ENCODE peak calls at places on chromosomes 7 and 10, in six cellular contexts. Z, M, Y, D, H and P are unnamed samples.
A peak's percentile ranks its signal among the peaks of the same experiment; 100 is the strongest.

GRCh38 chr7:95927781-95928180 is 155.4 kb downstream of the DYNC1I1 start:
- DNase-seq in Z (peak; percentile 32), M (no peak), Y (no peak), D (no peak), H (no peak), P (no peak)

GRCh38 chr10:35356725-35357092 is 20.4 kb downstream of the CCNY start:
- DNase-seq in Z (no peak), M (no peak), Y (no peak), D (no peak), H (no peak), P (no peak)

GRCh38 chr7:7681936-7682329 is 36.5 kb downstream of the RPA3 start:
- DNase-seq in Z (no peak), M (no peak), Y (no peak), D (no peak), H (no peak), P (no peak)

GRCh38 chr10:124151466-124152095 is 58.2 kb upstream of the CHST15 start:
- DNase-seq in Z (no peak), M (peak; percentile 56), Y (no peak), D (no peak), H (no peak), P (no peak)

GRCh38 chr10:78859769-78860168 is 209.0 kb upstream of the ZMIZ1 start:
- DNase-seq in Z (no peak), M (no peak), Y (no peak), D (no peak), H (no peak), P (no peak)

GRCh38 chr7:80916770-80917681 is 1.8 kb downstream of the SEMA3C start:
- DNase-seq in Z (no peak), M (no peak), Y (no peak), D (no peak), H (no peak), P (no peak)

GRCh38 chr7:43248961-43249807 is 136.7 kb downstream of the HECW1 start:
- DNase-seq in Z (peak; percentile 50), M (no peak), Y (no peak), D (no peak), H (peak; percentile 28), P (peak; percentile 86)

GRCh38 chr7:128459394-128459878 is 3.8 kb downstream of the HILPDA start:
- DNase-seq in Z (peak; percentile 71), M (no peak), Y (peak; percentile 80), D (no peak), H (peak; percentile 72), P (peak; percentile 88)

GRCh38 chr7:100626530-100627237 is 14.3 kb downstream of the MOSPD3 start:
- DNase-seq in Z (peak; percentile 88), M (peak; percentile 95), Y (peak; percentile 92), D (peak; percentile 90), H (peak; percentile 84), P (peak; percentile 95)

GRCh38 chr7:133511708-133512107 is 258.8 kb downstream of the EXOC4 start:
- DNase-seq in Z (no peak), M (no peak), Y (no peak), D (no peak), H (no peak), P (no peak)

GRCh38 chr10:125639846-125640245 is 43.1 kb downstream of the TEX36 start:
- DNase-seq in Z (no peak), M (no peak), Y (no peak), D (no peak), H (no peak), P (no peak)

GRCh38 chr10:20596911-20597310 is 300.2 kb downstream of the NEBL start:
- DNase-seq in Z (no peak), M (no peak), Y (no peak), D (no peak), H (no peak), P (no peak)

GRCh38 chr7:139853576-139854511 is 24.8 kb downstream of the TBXAS1 start:
- DNase-seq in Z (peak; percentile 39), M (no peak), Y (peak; percentile 75), D (no peak), H (peak; percentile 71), P (peak; percentile 61)

GRCh38 chr7:7183061-7183832 is 903 bp downstream of the C1GALT1 start:
- DNase-seq in Z (peak; percentile 78), M (peak; percentile 94), Y (peak; percentile 54), D (peak; percentile 81), H (peak; percentile 82), P (no peak)

DNA sequence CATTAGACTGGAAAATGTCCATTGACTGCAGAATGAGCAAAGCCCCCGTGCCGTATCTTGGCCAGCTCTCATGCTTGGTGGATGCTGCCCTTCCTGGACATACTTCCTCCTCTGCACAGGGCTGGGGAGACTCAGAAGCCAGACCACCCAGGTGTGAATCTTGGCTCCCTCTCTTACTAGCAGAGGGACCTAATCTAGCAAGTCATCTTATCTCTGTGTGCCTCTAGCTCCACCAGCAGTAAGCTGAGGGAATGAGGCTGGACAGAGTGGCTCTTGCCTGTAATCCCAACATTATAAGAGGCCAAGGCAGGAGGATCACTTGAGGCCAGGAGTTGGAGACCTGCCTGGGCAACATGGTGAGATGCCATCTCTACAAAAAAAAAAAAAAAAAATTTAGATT is 173.8 kb upstream of the GHITM start:
- DNase-seq in Z (no peak), M (no peak), Y (no peak), D (no peak), H (no peak), P (no peak)
- TF ChIP-seq CTCF in Z (no peak), M (no peak), Y (no peak), D (no peak), H (no peak), P (no peak)

GRCh38 chr10:129465796-129466702 is 992 bp upstream of the MGMT start:
- DNase-seq in Z (no peak), M (peak; percentile 78), Y (no peak), D (no peak), H (no peak), P (no peak)
- H3K4me3 ChIP-seq in Z (peak overlapping the region; percentile 67), M (peak overlapping the region; percentile 22), Y (peak overlapping the region; percentile 29), D (peak overlapping the region; percentile 84), H (peak overlapping the region; percentile 93), P (no peak overlapping the region)

GRCh38 chr7:135552148-135552547 is 5.6 kb upstream of the NUP205 start:
- DNase-seq in Z (no peak), M (no peak), Y (no peak), D (no peak), H (no peak), P (no peak)

GRCh38 chr7:135562720-135563119 is 5.0 kb downstream of the NUP205 start:
- DNase-seq in Z (no peak), M (no peak), Y (no peak), D (no peak), H (no peak), P (no peak)

GRCh38 chr7:135558337-135558767 is 635 bp downstream of the NUP205 start:
- DNase-seq in Z (peak; percentile 36), M (peak; percentile 81), Y (peak; percentile 60), D (no peak), H (peak; percentile 67), P (peak; percentile 88)

GRCh38 chr7:135558881-135559280 is 1.2 kb downstream of the NUP205 start:
- DNase-seq in Z (no peak), M (no peak), Y (no peak), D (no peak), H (no peak), P (no peak)

GRCh38 chr7:135557455-135558336 is at the start of gene NUP205:
- DNase-seq in Z (peak; percentile 51), M (peak; percentile 92), Y (peak; percentile 62), D (no peak), H (peak; percentile 61), P (peak; percentile 47)
- TF ChIP-seq POLR2A in Z (no peak), M (no peak), Y (peak; percentile 25), D (no peak), H (peak; percentile 41), P (no peak)

GRCh38 chr7:27777662-27778061 is 37.7 kb downstream of the TAX1BP1 start:
- DNase-seq in Z (no peak), M (no peak), Y (no peak), D (no peak), H (no peak), P (no peak)

GRCh38 chr7:27771111-27771510 is 31.1 kb downstream of the TAX1BP1 start:
- DNase-seq in Z (no peak), M (no peak), Y (no peak), D (no peak), H (no peak), P (no peak)

GRCh38 chr7:27775772-27776171 is 35.8 kb downstream of the TAX1BP1 start:
- DNase-seq in Z (no peak), M (no peak), Y (no peak), D (no peak), H (no peak), P (no peak)

GRCh38 chr7:27779873-27780272 is 39.9 kb downstream of the TAX1BP1 start:
- DNase-seq in Z (no peak), M (no peak), Y (no peak), D (no peak), H (no peak), P (no peak)

GRCh38 chr7:27774717-27775328 is 34.9 kb downstream of the TAX1BP1 start:
- DNase-seq in Z (no peak), M (no peak), Y (no peak), D (no peak), H (no peak), P (no peak)
- TF ChIP-seq CTCF in Z (peak; percentile 42), M (peak; percentile 45), Y (peak; percentile 67), D (peak; percentile 36), H (no peak), P (no peak)

GRCh38 chr7:11473807-11474424 is 358.1 kb downstream of the THSD7A start:
- DNase-seq in Z (no peak), M (no peak), Y (no peak), D (no peak), H (no peak), P (no peak)

GRCh38 chr7:11473220-11473619 is 358.8 kb downstream of the THSD7A start:
- DNase-seq in Z (no peak), M (no peak), Y (no peak), D (no peak), H (no peak), P (no peak)

GRCh38 chr7:11474902-11475585 is 357.0 kb downstream of the THSD7A start:
- DNase-seq in Z (no peak), M (no peak), Y (no peak), D (no peak), H (no peak), P (no peak)

DNA sequence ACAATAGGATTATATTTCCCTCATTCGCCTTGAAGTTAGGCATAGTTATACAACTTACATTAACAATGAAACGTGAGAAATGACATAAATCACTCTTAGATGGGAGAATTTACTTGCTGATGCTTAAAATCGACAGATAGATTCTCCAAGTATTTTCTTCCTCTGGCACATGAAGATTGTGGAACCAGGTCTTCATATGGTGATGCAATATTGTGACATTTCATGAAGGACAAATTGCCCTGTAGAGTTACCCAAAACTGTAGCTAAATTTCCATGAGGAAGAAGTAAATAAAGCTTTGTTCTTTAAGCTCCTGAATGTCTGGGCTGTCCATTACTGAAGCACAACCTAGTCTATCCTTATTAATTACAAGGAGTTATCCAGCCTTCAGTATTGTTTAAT is 353.1 kb downstream of the THSD7A start:
- DNase-seq in Z (no peak), M (no peak), Y (no peak), D (no peak), H (no peak), P (no peak)
- H3K4me3 ChIP-seq in Z (no peak overlapping the region), M (no peak overlapping the region), Y (no peak overlapping the region), D (no peak overlapping the region), H (no peak overlapping the region), P (no peak overlapping the region)

GRCh38 chr10:73803680-73804286 is 7.6 kb downstream of the NDST2 start:
- DNase-seq in Z (no peak), M (no peak), Y (no peak), D (no peak), H (no peak), P (no peak)
- TF ChIP-seq POLR2A in Z (no peak), M (no peak), Y (no peak), D (no peak), H (no peak), P (no peak)